ENCODE peak calls at places on chromosomes 5 and 9, in ten cellular contexts. O, X, I, D, N, M, T, R, B and Z are unnamed samples.

GRCh38 chr5:122846051-122846567 is 696 bp downstream of the SNX24 start:
- DNase-seq in B (no peak), T (peak; percentile 78), D (no peak), X (no peak), O (no peak), R (no peak), N (no peak), I (peak; percentile 81), M (no peak), Z (no peak)

GRCh38 chr5:40150896-40151295 is 528.8 kb upstream of the PTGER4 start:
- DNase-seq in T (no peak), X (no peak), I (peak; percentile 5), O (no peak), M (no peak), B (no peak), D (no peak), N (no peak), R (no peak), Z (no peak)

GRCh38 chr9:104983491-104983890 is 55.5 kb upstream of the ABCA1 start:
- DNase-seq in O (no peak), T (no peak), N (no peak), R (no peak), D (no peak), M (no peak), B (no peak), I (no peak), X (no peak), Z (no peak)

GRCh38 chr9:128420651-128421473 is at the start of gene CERCAM:
- DNase-seq in M (peak; percentile 85), R (peak; percentile 16), B (peak; percentile 39), X (peak; percentile 53), T (no peak), N (peak; percentile 84), I (peak; percentile 83), O (peak; percentile 73), D (peak; percentile 80), Z (peak; percentile 44)

GRCh38 chr9:84277646-84278045 is 62.9 kb downstream of the SLC28A3 start:
- DNase-seq in N (no peak), B (no peak), I (no peak), T (peak; percentile 60), D (no peak), M (no peak), O (no peak), X (no peak), R (no peak), Z (no peak)

GRCh38 chr5:154783774-154784460 is 28.7 kb downstream of the LARP1 start:
- DNase-seq in O (no peak), M (no peak), R (no peak), D (no peak), X (no peak), B (no peak), I (no peak), T (peak; percentile 56), N (no peak), Z (no peak)

GRCh38 chr9:2916382-2916985 is 72.6 kb upstream of the PUM3 start:
- DNase-seq in I (no peak), N (no peak), T (no peak), B (no peak), D (no peak), R (no peak), X (no peak), M (no peak), O (no peak), Z (no peak)

GRCh38 chr5:74974451-74975089 is 77.8 kb downstream of the GCNT4 start:
- DNase-seq in I (no peak), O (no peak), N (no peak), D (no peak), B (peak; percentile 37), R (no peak), M (no peak), X (no peak), T (no peak), Z (peak; percentile 11)

GRCh38 chr5:72673623-72674022 is 142.8 kb upstream of the TNPO1 start:
- DNase-seq in R (no peak), X (no peak), B (no peak), O (no peak), T (no peak), N (no peak), D (no peak), M (no peak), I (no peak), Z (no peak)

GRCh38 chr9:118985851-118986250 is 383.4 kb downstream of the BRINP1 start:
- DNase-seq in B (no peak), O (no peak), D (no peak), N (no peak), T (no peak), I (peak; percentile 34), M (no peak), X (no peak), R (no peak), Z (no peak)

GRCh38 chr5:90096415-90097081 is 313.0 kb downstream of the CETN3 start:
- DNase-seq in X (no peak), T (peak; percentile 92), B (peak; percentile 5), D (no peak), N (no peak), R (no peak), M (no peak), I (peak; percentile 46), O (no peak), Z (no peak)

GRCh38 chr5:82405618-82406199 is 127.6 kb upstream of the RPS23 start:
- DNase-seq in D (no peak), O (no peak), T (peak; percentile 100), M (no peak), I (peak; percentile 98), B (no peak), N (no peak), X (no peak), R (no peak), Z (no peak)

GRCh38 chr5:6712136-6712581 is 1.1 kb upstream of the TENT4A start:
- DNase-seq in D (peak; percentile 80), O (peak; percentile 79), X (peak; percentile 55), M (peak; percentile 86), B (peak; percentile 59), I (peak; percentile 79), N (no peak), T (peak; percentile 79), R (no peak), Z (peak; percentile 33)

GRCh38 chr5:37133939-37134338 is 115.2 kb downstream of the CPLANE1 start:
- DNase-seq in M (no peak), B (no peak), N (no peak), T (peak; percentile 40), X (no peak), O (no peak), I (peak; percentile 23), R (no peak), D (no peak), Z (no peak)

GRCh38 chr5:130871346-130872086 is 293.5 kb downstream of the HINT1 start:
- DNase-seq in N (peak; percentile 1), I (peak; percentile 92), D (no peak), T (peak; percentile 1), B (peak; percentile 48), O (no peak), R (no peak), M (no peak), X (peak; percentile 28), Z (peak; percentile 49)

GRCh38 chr5:10838038-10838437 is 77.0 kb upstream of the DAP start:
- DNase-seq in O (no peak), I (no peak), M (no peak), D (no peak), T (peak; percentile 57), B (no peak), R (no peak), N (no peak), X (no peak), Z (no peak)